ENCODE peak calls at places on chromosome 6, in seven cellular contexts. L is ovary, K is ascending aorta, I is neural progenitor cell, T is Peyer's patch, Y is right lobe of liver, Z is left lung. P is an unnamed sample.

GRCh38 chr6:34235605-34236422 is 859 bp upstream of the HMGA1 start:
- DNase-seq in K (no peak), T (peak; percentile 82), Y (peak; percentile 76), Z (peak; percentile 74), I (peak; percentile 96), L (no peak), P (peak; percentile 34)

GRCh38 chr6:6925391-6926164 is 182.2 kb upstream of the RREB1 start:
- DNase-seq in T (no peak), Y (no peak), Z (no peak), K (no peak), I (no peak), L (no peak), P (no peak)

GRCh38 chr6:116974526-116974925 is 97.5 kb downstream of the RFX6 start:
- DNase-seq in Y (no peak), K (no peak), T (no peak), L (no peak), I (no peak), Z (no peak), P (no peak)

GRCh38 chr6:148295261-148295887 is 47.3 kb upstream of the SASH1 start:
- DNase-seq in Z (no peak), K (no peak), L (no peak), T (no peak), I (peak; percentile 7), Y (no peak), P (peak; percentile 55)

GRCh38 chr6:76230711-76231110 is 158.2 kb upstream of the IMPG1 start:
- DNase-seq in L (no peak), I (no peak), Y (no peak), K (no peak), T (no peak), Z (no peak), P (no peak)

GRCh38 chr6:659716-660581 is 3.0 kb upstream of the HUS1B start:
- DNase-seq in I (peak; percentile 43), K (no peak), T (no peak), Y (no peak), L (no peak), Z (no peak), P (peak; percentile 37)

GRCh38 chr6:10407018-10407673 is 7.7 kb downstream of the TFAP2A start:
- DNase-seq in L (no peak), Z (no peak), Y (no peak), I (peak; percentile 58), T (no peak), K (no peak), P (no peak)

GRCh38 chr6:163231356-163232014 is 183.0 kb upstream of the QKI start:
- DNase-seq in Z (no peak), T (no peak), K (no peak), Y (no peak), I (no peak), L (no peak), P (no peak)

GRCh38 chr6:96505363-96505762 is 16.2 kb upstream of the UFL1 start:
- DNase-seq in Y (no peak), I (no peak), K (no peak), L (no peak), T (no peak), Z (no peak), P (no peak)

GRCh38 chr6:129590408-129591022 is 119.5 kb downstream of the ARHGAP18 start:
- DNase-seq in Y (no peak), Z (no peak), L (no peak), K (no peak), T (no peak), I (no peak), P (no peak)

GRCh38 chr6:70151616-70152015 is 151.3 kb downstream of the COL9A1 start:
- DNase-seq in Z (no peak), Y (no peak), L (no peak), K (no peak), T (no peak), I (no peak), P (no peak)

GRCh38 chr6:20791932-20792331 is 257.7 kb downstream of the CDKAL1 start:
- DNase-seq in Y (no peak), L (no peak), I (no peak), Z (no peak), K (no peak), T (no peak), P (no peak)

GRCh38 chr6:85460951-85461805 is 11.3 kb downstream of the NT5E start:
- DNase-seq in Y (no peak), L (peak; percentile 78), K (no peak), I (no peak), Z (no peak), T (no peak), P (no peak)

GRCh38 chr6:116286773-116287358 is 7.1 kb upstream of the TSPYL1 start:
- DNase-seq in Y (no peak), L (no peak), K (no peak), T (no peak), I (no peak), Z (no peak), P (no peak)

DNA sequence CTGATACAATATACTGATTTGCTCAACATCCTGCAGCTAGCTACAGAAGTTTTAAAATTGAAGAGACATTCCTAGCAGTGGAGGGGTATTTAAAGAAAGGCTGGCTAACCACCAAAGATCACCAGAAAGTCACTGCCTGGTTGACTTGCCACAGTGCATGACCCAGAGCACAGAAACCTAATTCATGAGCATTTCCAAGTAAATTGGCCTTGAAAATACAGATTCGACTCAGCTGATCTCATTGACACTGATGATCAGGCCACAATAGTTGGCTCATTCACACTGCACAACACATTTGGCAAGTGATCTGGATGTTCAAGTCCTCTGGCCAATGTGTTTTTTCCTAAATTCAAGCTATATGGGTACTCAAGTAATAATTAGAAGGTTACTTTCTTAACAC is 13.3 kb upstream of the TDRD6 start:
- DNase-seq in L (no peak), Z (no peak), T (no peak), Y (no peak), I (no peak), K (no peak), P (no peak)
- H3K27ac ChIP-seq in L (no peak overlapping the region), Z (no peak overlapping the region), T (no peak overlapping the region), Y (no peak overlapping the region), I (no peak overlapping the region), K (no peak overlapping the region), P (no peak overlapping the region)

DNA sequence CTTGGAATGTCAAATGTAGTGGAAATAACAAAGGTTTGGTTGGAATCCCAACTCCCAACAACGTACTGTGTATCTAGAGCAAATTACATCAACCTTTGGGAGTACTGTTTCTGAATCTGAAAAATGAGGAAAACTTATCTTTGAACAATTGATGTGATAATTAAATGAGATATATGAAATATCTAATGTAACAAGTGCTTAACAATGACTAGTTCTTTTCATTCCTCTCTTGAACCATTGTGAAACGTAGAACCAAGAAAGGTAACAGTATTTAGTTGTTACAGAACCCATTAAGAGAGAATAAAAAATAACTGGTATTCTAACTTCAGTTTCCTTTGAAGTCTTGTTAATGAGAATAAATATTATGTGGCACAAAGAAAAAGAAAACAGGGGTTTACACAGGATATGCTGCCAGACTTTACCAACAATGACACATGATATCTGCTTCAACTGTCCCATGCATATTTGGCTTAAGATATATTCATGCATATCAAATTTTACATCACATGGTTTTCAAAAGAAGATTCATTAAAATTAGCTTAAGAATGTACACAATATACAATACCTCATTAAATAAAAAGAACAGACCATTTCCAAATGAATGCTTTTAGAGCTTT is 111.8 kb downstream of the ATG5 start:
- DNase-seq in I (no peak), T (no peak), L (no peak), Z (no peak), Y (no peak), K (no peak), P (no peak)
- H3K27me3 ChIP-seq in I (no peaks in the 10 kb centered on the region), T (no peaks in the 10 kb centered on the region), L (no peaks in the 10 kb centered on the region), Z (no peaks in the 10 kb centered on the region), Y (no peaks in the 10 kb centered on the region), K (no peaks in the 10 kb centered on the region), P (no peaks in the 10 kb centered on the region)

GRCh38 chr6:37110455-37111155 is 59.3 kb upstream of the PIM1 start:
- DNase-seq in L (peak; percentile 56), Y (no peak), K (no peak), I (no peak), T (no peak), Z (no peak), P (no peak)
- H3K27ac ChIP-seq in L (peak overlapping the region; percentile 78), Y (no peak overlapping the region), K (no peak overlapping the region), I (no peak overlapping the region), T (peak overlapping the region; percentile 3), Z (no peak overlapping the region), P (peak overlapping the region; percentile 21)

GRCh38 chr6:119655124-119655523 is 305.6 kb upstream of the MAN1A1 start:
- DNase-seq in Y (no peak), L (no peak), I (no peak), T (no peak), K (no peak), Z (no peak), P (no peak)
- H3K27me3 ChIP-seq in Y (no peaks in the 10 kb centered on the region), L (no peaks in the 10 kb centered on the region), I (no peaks in the 10 kb centered on the region), T (no peaks in the 10 kb centered on the region), K (no peaks in the 10 kb centered on the region), Z (no peaks in the 10 kb centered on the region), P (no peaks in the 10 kb centered on the region)

GRCh38 chr6:41653642-41654432 is 15.6 kb downstream of the MDFI start:
- DNase-seq in K (no peak), L (no peak), T (peak; percentile 39), I (no peak), Z (no peak), Y (peak; percentile 33), P (no peak)

GRCh38 chr6:41658551-41659069 is 20.3 kb downstream of the MDFI start:
- DNase-seq in K (no peak), L (no peak), I (no peak), T (no peak), Z (no peak), Y (no peak), P (no peak)

GRCh38 chr6:41654433-41655020 is 16.3 kb downstream of the MDFI start:
- DNase-seq in Z (no peak), T (peak; percentile 37), Y (no peak), K (no peak), I (no peak), L (no peak), P (no peak)

GRCh38 chr6:41657131-41658094 is 19.1 kb downstream of the MDFI start:
- DNase-seq in I (no peak), K (no peak), T (peak; percentile 28), Y (no peak), L (no peak), Z (no peak), P (no peak)

DNA sequence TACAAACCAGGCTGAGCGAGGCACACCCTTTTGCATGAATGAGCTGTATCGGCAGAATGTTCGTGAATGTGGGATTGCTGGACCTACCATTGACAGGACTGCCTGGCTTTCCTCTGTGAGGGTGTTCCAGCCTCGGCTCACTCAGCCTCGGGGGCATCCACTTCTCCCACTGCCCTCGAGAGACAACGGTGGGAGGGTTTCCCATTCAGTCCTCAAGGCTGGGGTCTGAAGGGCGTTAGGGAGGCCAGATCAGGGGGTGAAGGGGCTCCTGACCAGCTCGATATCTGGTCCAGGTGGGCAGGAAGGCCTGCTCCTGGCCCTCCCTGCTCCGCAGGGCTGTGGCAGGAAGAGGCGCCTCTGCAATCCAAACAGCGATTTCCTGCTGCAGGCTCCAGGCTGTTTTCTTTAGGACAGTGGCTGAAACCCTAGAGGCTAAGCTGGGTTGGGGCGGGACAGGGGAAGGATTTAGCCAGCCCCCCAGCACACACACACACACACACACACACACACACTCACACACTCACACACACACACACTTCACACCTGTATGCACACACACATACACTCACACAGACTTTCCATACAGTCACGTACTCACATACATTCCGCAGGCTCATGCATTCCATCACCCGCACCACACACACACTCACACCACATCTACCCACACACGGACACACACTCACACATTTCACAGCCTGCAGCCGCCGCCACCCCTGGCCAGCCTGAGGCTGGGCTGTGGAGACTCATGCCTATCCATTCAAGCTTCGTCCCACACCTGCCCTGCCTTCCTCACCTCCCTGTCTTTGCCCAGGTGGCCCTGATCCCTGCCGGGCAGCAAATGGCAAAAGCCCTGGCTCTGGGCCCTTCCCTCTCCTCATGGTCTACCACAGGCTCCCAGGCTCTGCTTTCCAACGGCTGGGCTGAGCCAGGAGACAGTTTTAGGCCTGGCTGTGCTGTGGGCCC is 17.7 kb downstream of the MDFI start:
- DNase-seq in Z (no peak), I (peak; percentile 30), Y (no peak), K (no peak), T (peak; percentile 32), L (no peak), P (no peak)
- H3K27ac ChIP-seq in Z (peak overlapping the region; percentile 53), I (peak overlapping the region; percentile 50), Y (no peak overlapping the region), K (no peak overlapping the region), T (peak overlapping the region; percentile 13), L (no peak overlapping the region), P (no peak overlapping the region)

P was measured in testis.